ENCODE peak calls at places on chromosomes 7 and 10, in seven cellular contexts. J is HCT116, W is HepG2, I is K562, O is GM12878, M is SK-N-SH, H is H1. R is an unnamed sample.

GRCh38 chr7:145868935-145869334 is 247.7 kb upstream of the CNTNAP2 start:
- DNase-seq in H (no peak), J (no peak), I (no peak), M (no peak), W (no peak), O (no peak), R (no peak)

GRCh38 chr7:94391716-94392390 is 2.8 kb upstream of the COL1A2 start:
- DNase-seq in W (no peak), J (no peak), I (no peak), M (peak; percentile 36), H (no peak), O (no peak), R (no peak)

GRCh38 chr10:93573051-93573909 is 6.8 kb downstream of the FFAR4 start:
- DNase-seq in M (no peak), H (no peak), O (no peak), I (no peak), W (no peak), J (no peak), R (no peak)

GRCh38 chr7:19112290-19113000 is 5.0 kb downstream of the TWIST1 start:
- DNase-seq in W (no peak), H (peak; percentile 56), J (no peak), O (no peak), I (no peak), M (no peak), R (no peak)

GRCh38 chr10:78899098-78899754 is 169.5 kb upstream of the ZMIZ1 start:
- DNase-seq in H (no peak), M (no peak), J (no peak), W (no peak), I (no peak), O (no peak), R (no peak)

GRCh38 chr10:72375585-72375984 is 20.9 kb upstream of the DNAJB12 start:
- DNase-seq in M (no peak), I (peak; percentile 51), H (no peak), W (peak; percentile 53), J (no peak), O (no peak), R (peak; percentile 56)

GRCh38 chr10:112307631-112308502 is 24.7 kb downstream of the TECTB start:
- DNase-seq in J (peak; percentile 59), H (peak; percentile 79), I (peak; percentile 64), M (peak; percentile 66), O (no peak), W (peak; percentile 61), R (peak; percentile 42)

GRCh38 chr7:80372415-80372814 is 139.4 kb downstream of the GNAT3 start:
- DNase-seq in I (no peak), J (no peak), O (no peak), W (no peak), H (no peak), M (no peak), R (no peak)

GRCh38 chr7:36986429-36987362 is 262.4 kb upstream of the AOAH start:
- DNase-seq in W (peak; percentile 36), J (peak; percentile 34), M (peak; percentile 79), O (no peak), H (peak; percentile 90), I (peak; percentile 70), R (peak; percentile 40)

GRCh38 chr10:48448796-48449195 is 142.3 kb downstream of the MAPK8 start:
- DNase-seq in J (no peak), M (no peak), I (peak; percentile 11), H (peak; percentile 35), O (no peak), W (no peak), R (no peak)

GRCh38 chr10:86363833-86364511 is 2.6 kb downstream of the GRID1 start:
- DNase-seq in M (no peak), H (no peak), W (no peak), J (no peak), O (no peak), I (no peak), R (no peak)

GRCh38 chr7:77894574-77895091 is 96.1 kb downstream of the PHTF2 start:
- DNase-seq in I (no peak), W (no peak), J (no peak), H (no peak), M (no peak), O (no peak), R (no peak)

GRCh38 chr10:63799511-63799910 is 278.3 kb downstream of the REEP3 start:
- DNase-seq in W (no peak), J (no peak), I (no peak), H (no peak), O (no peak), M (no peak), R (no peak)

GRCh38 chr10:106625761-106626160 is 538.7 kb downstream of the SORCS1 start:
- DNase-seq in M (no peak), H (no peak), W (no peak), J (no peak), O (no peak), I (no peak), R (no peak)

GRCh38 chr7:134649231-134649775 is 2.6 kb downstream of the BPGM start:
- DNase-seq in I (no peak), M (no peak), O (no peak), H (no peak), W (no peak), J (no peak), R (no peak)
- TF ChIP-seq JUND in I (no peak), M (no peak), O (no peak), H (no peak), W (no peak), J (no peak), R (no peak)

GRCh38 chr7:22781230-22781711 is 41.4 kb downstream of the TOMM7 start:
- DNase-seq in M (no peak), H (no peak), W (no peak), O (no peak), I (peak; percentile 22), J (no peak), R (no peak)
- TF ChIP-seq JUND in M (no peak), H (no peak), W (no peak), O (no peak), I (no peak), J (no peak), R (no peak)

DNA sequence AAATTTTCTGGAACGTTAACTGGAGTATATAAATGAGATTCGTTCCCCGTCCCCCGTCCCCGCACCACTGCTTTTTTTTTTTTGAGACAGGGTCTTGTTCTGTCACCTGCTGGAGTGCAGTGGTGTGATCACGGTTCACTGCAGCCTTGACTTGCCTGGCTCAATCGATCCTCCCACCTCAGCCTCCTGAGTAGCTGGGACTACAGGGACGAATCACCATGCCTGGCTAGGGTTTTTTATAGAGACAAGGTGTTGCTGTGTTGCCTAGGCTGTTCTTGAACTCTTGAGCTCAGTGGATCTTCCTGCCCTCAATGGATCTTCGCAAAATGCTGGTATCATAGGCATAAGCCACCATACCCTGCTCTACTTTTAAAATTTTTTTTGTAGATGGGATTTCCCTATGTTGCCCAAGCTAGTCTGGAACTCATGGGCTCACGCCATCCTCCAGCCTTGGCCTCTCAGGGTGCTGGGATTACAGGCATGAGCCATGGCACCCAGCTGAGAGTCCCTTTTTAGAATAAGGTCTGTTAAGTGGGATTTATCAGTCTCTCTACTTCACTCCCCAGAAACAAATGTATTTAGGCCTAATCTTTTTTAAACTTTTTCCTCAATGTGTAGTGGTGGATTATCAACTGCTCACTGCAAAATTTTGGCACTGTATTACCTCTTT is 122.9 kb downstream of the LYZL1 start:
- DNase-seq in J (no peak), O (no peak), W (no peak), H (no peak), I (no peak), M (no peak), R (no peak)
- TF ChIP-seq JUND in J (no peak), O (no peak), W (no peak), H (no peak), I (no peak), M (no peak), R (no peak)

GRCh38 chr10:218753-219152 is 83.5 kb downstream of the ZMYND11 start:
- DNase-seq in M (no peak), W (no peak), O (no peak), I (no peak), J (no peak), H (no peak), R (no peak)
- TF ChIP-seq JUND in M (no peak), W (no peak), O (no peak), I (no peak), J (no peak), H (no peak), R (no peak)

GRCh38 chr10:16049775-16050174 is 189.5 kb upstream of the MINDY3 start:
- DNase-seq in M (no peak), H (no peak), W (no peak), O (no peak), J (no peak), I (peak; percentile 4), R (no peak)
- TF ChIP-seq JUND in M (no peak), H (no peak), W (no peak), O (no peak), J (no peak), I (no peak), R (no peak)

GRCh38 chr7:84508569-84508968 is 314.0 kb upstream of the SEMA3A start:
- DNase-seq in I (no peak), M (no peak), W (no peak), J (no peak), H (no peak), O (no peak), R (no peak)

GRCh38 chr7:84509522-84509921 is 314.9 kb upstream of the SEMA3A start:
- DNase-seq in W (no peak), J (no peak), M (no peak), I (no peak), O (no peak), H (no peak), R (peak; percentile 30)

GRCh38 chr7:84512055-84512454 is 317.5 kb upstream of the SEMA3A start:
- DNase-seq in J (no peak), O (no peak), M (no peak), W (no peak), I (no peak), H (no peak), R (no peak)

GRCh38 chr7:84507529-84507928 is 312.9 kb upstream of the SEMA3A start:
- DNase-seq in J (no peak), W (no peak), M (no peak), O (no peak), H (no peak), I (no peak), R (no peak)

GRCh38 chr7:84510501-84510900 is 315.9 kb upstream of the SEMA3A start:
- DNase-seq in M (no peak), I (no peak), O (no peak), H (no peak), W (no peak), J (no peak), R (no peak)
- TF ChIP-seq JUND in M (peak; percentile 18), I (no peak), O (no peak), H (no peak), W (no peak), J (no peak), R (no peak)

DNA sequence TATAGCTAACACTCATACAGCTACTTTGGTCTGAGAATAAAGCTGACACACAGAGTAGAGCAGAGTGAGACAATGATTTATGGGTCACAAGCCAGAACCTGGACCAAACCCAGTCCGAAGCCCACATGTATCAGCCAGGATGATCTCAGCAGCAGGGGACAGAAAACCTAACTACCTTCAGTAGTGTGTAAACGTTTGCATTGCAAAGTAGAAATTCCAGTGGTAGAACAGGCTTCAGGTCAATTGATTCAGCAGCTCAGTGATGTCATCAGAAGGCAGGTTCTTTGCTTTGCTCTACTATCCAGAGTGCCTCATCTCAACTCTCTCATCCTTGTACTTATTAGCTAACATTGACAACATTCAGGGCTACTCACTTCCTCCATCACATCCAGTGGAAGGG is 62.5 kb upstream of the PALS2 start:
- DNase-seq in I (no peak), M (no peak), H (no peak), J (no peak), O (no peak), W (no peak), R (no peak)
- TF ChIP-seq JUND in I (no peak), M (no peak), H (no peak), J (no peak), O (no peak), W (no peak), R (no peak)

GRCh38 chr7:31343516-31344305 is 3.2 kb upstream of the NEUROD6 start:
- DNase-seq in H (no peak), M (no peak), I (no peak), O (no peak), W (no peak), J (no peak), R (no peak)
- TF ChIP-seq JUND in H (no peak), M (no peak), I (no peak), O (no peak), W (no peak), J (no peak), R (no peak)